ENCODE peak calls at places on chromosome 14, in seven cellular contexts. T is IMR-90, Z is neuronal stem cell, C is mesenchymal stem cell, Y is mesendoderm, W is H1, H is trophoblast cell. R is an unnamed sample.

GRCh38 chr14:47207636-47208035 is 467.8 kb downstream of the MDGA2 start:
- DNase-seq in Y (peak), T (no peak), H (no peak), C (peak), Z (no peak), W (no peak), R (no peak)

GRCh38 chr14:75274899-75275569 is 3.6 kb upstream of the FOS start:
- DNase-seq in Z (no peak), T (peak), H (peak), W (no peak), C (peak), Y (no peak), R (no peak)

GRCh38 chr14:53715390-53715730 is 241.3 kb downstream of the BMP4 start:
- DNase-seq in Y (no peak), T (peak), H (peak), C (peak), W (no peak), Z (no peak), R (no peak)

GRCh38 chr14:33509927-33510535 is 440.8 kb downstream of the EGLN3 start:
- DNase-seq in Y (no peak), C (peak), Z (no peak), W (no peak), H (no peak), T (no peak), R (no peak)

GRCh38 chr14:61453103-61453767 is 131.9 kb downstream of the PRKCH start:
- DNase-seq in W (no peak), Y (no peak), C (no peak), Z (no peak), H (no peak), T (no peak), R (no peak)

GRCh38 chr14:61385002-61385685 is 63.8 kb downstream of the PRKCH start:
- DNase-seq in Z (no peak), W (no peak), H (peak), C (no peak), T (no peak), Y (no peak), R (no peak)

GRCh38 chr14:93936245-93936644 is 9.1 kb downstream of the FAM181A start:
- DNase-seq in C (no peak), Z (peak), W (no peak), Y (peak), T (no peak), H (peak), R (peak)

GRCh38 chr14:24673059-24673458 is 39.1 kb upstream of the GZMB start:
- DNase-seq in Z (no peak), H (no peak), W (no peak), C (no peak), Y (no peak), T (no peak), R (no peak)

GRCh38 chr14:100586520-100587247 is 533 bp downstream of the BEGAIN start:
- DNase-seq in W (no peak), Y (no peak), C (no peak), H (no peak), Z (no peak), T (no peak), R (no peak)
- H2BK5ac ChIP-seq in W (no peak), Y (no peak), C (no peak), H (no peak), Z (peak), T (no peak), R (no peak)

GRCh38 chr14:96165493-96166474 is 38.9 kb upstream of the BDKRB2 start:
- DNase-seq in C (no peak), Z (no peak), H (no peak), T (no peak), W (no peak), Y (no peak), R (peak)
- H2BK120ac ChIP-seq in C (peak), Z (no peak), H (no peak), T (peak), W (no peak), Y (no peak), R (no peak)

DNA sequence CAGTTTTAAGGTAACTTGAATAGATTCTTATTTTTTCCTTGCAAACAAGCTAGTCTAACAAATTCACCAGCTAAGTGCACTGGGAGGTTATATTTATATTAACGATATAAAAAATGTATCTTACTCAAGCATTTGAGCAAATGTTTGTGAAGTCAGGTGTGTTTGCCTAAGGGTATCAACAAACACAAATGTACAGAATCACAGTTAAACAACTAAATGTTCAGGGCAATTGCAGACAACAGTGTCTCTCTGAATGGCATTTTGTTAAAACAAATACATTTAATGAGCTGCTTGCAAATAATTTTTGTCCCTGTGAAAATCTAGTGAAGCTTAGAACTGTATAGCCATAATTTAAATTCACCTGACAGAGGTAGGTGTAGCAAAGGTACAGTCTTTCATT is 28.2 kb upstream of the FLRT2 start:
- DNase-seq in Y (no peak), T (no peak), W (no peak), C (no peak), Z (no peak), H (no peak), R (no peak)
- H2BK5ac ChIP-seq in Y (no peak), T (no peak), W (no peak), C (no peak), Z (no peak), H (no peak), R (no peak)

DNA sequence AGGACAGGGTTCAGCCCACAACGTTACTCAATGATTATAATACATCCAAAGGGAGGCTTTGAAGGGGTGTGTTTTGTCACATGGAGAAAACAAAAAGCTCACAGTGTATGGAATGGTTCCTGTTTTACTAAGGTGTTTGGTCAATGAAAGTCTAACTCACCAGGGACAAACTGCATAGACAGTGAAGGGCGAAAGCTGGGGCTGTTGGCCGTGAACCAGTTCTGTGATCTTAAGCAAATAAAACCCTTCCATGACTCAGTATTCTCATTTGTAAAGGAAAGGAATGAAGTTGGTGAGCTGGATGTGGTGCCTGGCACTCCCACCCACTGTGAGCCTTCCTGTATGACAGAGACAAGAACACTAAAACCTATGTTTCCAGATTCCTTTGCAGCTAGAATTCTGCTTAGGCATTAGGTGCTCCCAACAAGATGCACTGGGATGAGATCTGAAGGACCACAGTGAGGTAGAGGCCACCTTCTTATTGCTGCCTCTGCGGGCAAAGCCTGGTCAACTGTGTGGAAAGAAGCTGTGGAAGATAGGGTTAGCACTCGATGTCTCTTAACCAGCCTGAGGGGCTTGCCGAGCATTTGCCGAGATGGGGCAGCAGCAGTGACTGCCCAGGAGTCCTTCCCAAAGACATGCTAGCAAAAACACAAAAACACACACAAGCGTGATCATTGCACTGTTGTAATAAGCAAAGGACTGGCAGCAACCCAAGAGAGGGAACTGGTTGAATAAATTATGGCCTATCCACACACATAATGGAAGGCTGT is 48.5 kb downstream of the VCPKMT start:
- DNase-seq in C (no peak), Z (no peak), H (no peak), T (peak), W (no peak), Y (peak), R (no peak)
- H2BK120ac ChIP-seq in C (no peak), Z (no peak), H (no peak), T (no peak), W (no peak), Y (no peak), R (no peak)

GRCh38 chr14:92631098-92631497 is 117.3 kb downstream of the LGMN start:
- DNase-seq in T (no peak), W (no peak), Z (no peak), H (no peak), Y (no peak), C (no peak), R (no peak)
- H2BK5ac ChIP-seq in T (no peak), W (no peak), Z (no peak), H (no peak), Y (no peak), C (no peak), R (no peak)

R was measured in H9.